ENCODE peak calls at places on chromosomes 5 and 9, in four cellular contexts. One of them, this sample, is unnamed.
A peak's percentile ranks its signal among the peaks of the same experiment; 100 is the strongest.

GRCh38 chr5:120872292-120872691 is 408.2 kb downstream of the PRR16 start:
- DNase-seq in NCI-H2081: no peak
- DNase-seq in HEK293T: no peak
- DNase-seq in brain microvascular endothelial cell: no peak
- DNase-seq in this sample: no peak

GRCh38 chr5:154254886-154255285 is 64.4 kb downstream of the GALNT10 start:
- DNase-seq in brain microvascular endothelial cell: no peak
- DNase-seq in NCI-H2081: no peak
- DNase-seq in HEK293T: no peak
- DNase-seq in this sample: no peak

GRCh38 chr5:124744170-124744911 is 2.1 kb downstream of the ZNF608 start:
- DNase-seq in HEK293T: no peak
- DNase-seq in brain microvascular endothelial cell: no peak
- DNase-seq in NCI-H2081: peak; percentile 68
- DNase-seq in this sample: no peak

GRCh38 chr5:178667109-178667508 is 40.3 kb upstream of the CLK4 start:
- DNase-seq in HEK293T: no peak
- DNase-seq in brain microvascular endothelial cell: no peak
- DNase-seq in NCI-H2081: no peak
- DNase-seq in this sample: no peak

GRCh38 chr5:3833566-3833965 is 237.9 kb downstream of the IRX1 start:
- DNase-seq in NCI-H2081: no peak
- DNase-seq in brain microvascular endothelial cell: no peak
- DNase-seq in HEK293T: no peak
- DNase-seq in this sample: no peak

GRCh38 chr5:139694556-139695182 is 46.5 kb downstream of the CXXC5 start:
- DNase-seq in brain microvascular endothelial cell: no peak
- DNase-seq in HEK293T: no peak
- DNase-seq in NCI-H2081: no peak
- DNase-seq in this sample: no peak

GRCh38 chr9:76634356-76635054 is 129.7 kb upstream of the PCA3 start:
- DNase-seq in HEK293T: no peak
- DNase-seq in brain microvascular endothelial cell: peak; percentile 68
- DNase-seq in NCI-H2081: no peak
- DNase-seq in this sample: no peak

GRCh38 chr9:135468866-135469521 is 10.6 kb upstream of the PPP1R26 start:
- DNase-seq in NCI-H2081: no peak
- DNase-seq in HEK293T: no peak
- DNase-seq in brain microvascular endothelial cell: peak; percentile 34
- DNase-seq in this sample: peak; percentile 48

GRCh38 chr9:90838098-90838497 is 36.5 kb downstream of the SYK start:
- DNase-seq in HEK293T: no peak
- DNase-seq in NCI-H2081: no peak
- DNase-seq in brain microvascular endothelial cell: no peak
- DNase-seq in this sample: no peak

GRCh38 chr9:16179566-16179965 is 626.7 kb downstream of the CCDC171 start:
- DNase-seq in NCI-H2081: no peak
- DNase-seq in HEK293T: no peak
- DNase-seq in brain microvascular endothelial cell: no peak
- DNase-seq in this sample: no peak

GRCh38 chr5:60287174-60287771 is 393.7 kb upstream of the PDE4D start:
- DNase-seq in NCI-H2081: peak; percentile 66
- DNase-seq in HEK293T: peak; percentile 63
- DNase-seq in brain microvascular endothelial cell: peak; percentile 61
- DNase-seq in this sample: peak; percentile 26

GRCh38 chr9:112361602-112362001 is 18.3 kb upstream of the HSDL2 start:
- DNase-seq in brain microvascular endothelial cell: no peak
- DNase-seq in HEK293T: peak; percentile 18
- DNase-seq in NCI-H2081: peak; percentile 48
- DNase-seq in this sample: no peak

GRCh38 chr5:9207820-9208418 is 338.0 kb downstream of the SEMA5A start:
- DNase-seq in brain microvascular endothelial cell: no peak
- DNase-seq in NCI-H2081: peak; percentile 72
- DNase-seq in HEK293T: no peak
- DNase-seq in this sample: no peak

GRCh38 chr5:41748631-41749030 is 121.6 kb downstream of the OXCT1 start:
- DNase-seq in NCI-H2081: no peak
- DNase-seq in brain microvascular endothelial cell: peak; percentile 64
- DNase-seq in HEK293T: no peak
- DNase-seq in this sample: no peak

GRCh38 chr9:105244274-105244995 is at the start of gene SLC44A1:
- DNase-seq in brain microvascular endothelial cell: peak; percentile 89
- DNase-seq in NCI-H2081: peak; percentile 96
- DNase-seq in HEK293T: peak; percentile 87
- DNase-seq in this sample: no peak

GRCh38 chr9:36902861-36903524 is 131.1 kb downstream of the PAX5 start:
- DNase-seq in brain microvascular endothelial cell: no peak
- DNase-seq in HEK293T: no peak
- DNase-seq in NCI-H2081: no peak
- DNase-seq in this sample: no peak

GRCh38 chr5:54309751-54310432 is 481 bp downstream of the ARL15 start:
- DNase-seq in brain microvascular endothelial cell: peak; percentile 8
- DNase-seq in HEK293T: peak; percentile 50
- DNase-seq in NCI-H2081: peak; percentile 37
- DNase-seq in this sample: no peak

GRCh38 chr9:136141716-136142415 is 23.2 kb upstream of the TMEM250 start:
- DNase-seq in HEK293T: no peak
- DNase-seq in brain microvascular endothelial cell: no peak
- DNase-seq in NCI-H2081: no peak
- DNase-seq in this sample: no peak

GRCh38 chr9:97802276-97802675 is 50.8 kb upstream of the FOXE1 start:
- DNase-seq in brain microvascular endothelial cell: peak; percentile 65
- DNase-seq in HEK293T: no peak
- DNase-seq in NCI-H2081: no peak
- DNase-seq in this sample: peak; percentile 66

GRCh38 chr5:14668247-14668646 is 3.7 kb downstream of the OTULIN start:
- DNase-seq in brain microvascular endothelial cell: no peak
- DNase-seq in HEK293T: no peak
- DNase-seq in NCI-H2081: no peak
- DNase-seq in this sample: no peak

GRCh38 chr5:177300236-177300880 is 3.2 kb downstream of the RAB24 start:
- DNase-seq in brain microvascular endothelial cell: peak; percentile 75
- DNase-seq in HEK293T: peak; percentile 71
- DNase-seq in NCI-H2081: peak; percentile 18
- DNase-seq in this sample: no peak

GRCh38 chr5:126808619-126809018 is 31.7 kb downstream of the LMNB1 start:
- DNase-seq in HEK293T: peak; percentile 28
- DNase-seq in brain microvascular endothelial cell: peak; percentile 7
- DNase-seq in NCI-H2081: no peak
- DNase-seq in this sample: no peak

GRCh38 chr9:8576741-8577140 is 777.2 kb upstream of the DMAC1 start:
- DNase-seq in brain microvascular endothelial cell: no peak
- DNase-seq in HEK293T: no peak
- DNase-seq in NCI-H2081: no peak
- DNase-seq in this sample: no peak

GRCh38 chr9:81370096-81370495 is 319.3 kb downstream of the TLE1 start:
- DNase-seq in HEK293T: no peak
- DNase-seq in NCI-H2081: no peak
- DNase-seq in brain microvascular endothelial cell: no peak
- DNase-seq in this sample: no peak

GRCh38 chr9:37856551-37856950 is 47.4 kb downstream of the SLC25A51 start:
- DNase-seq in brain microvascular endothelial cell: no peak
- DNase-seq in HEK293T: no peak
- DNase-seq in NCI-H2081: no peak
- DNase-seq in this sample: no peak

GRCh38 chr5:81171769-81172168 is 61.4 kb upstream of the CKMT2 start:
- DNase-seq in brain microvascular endothelial cell: no peak
- DNase-seq in NCI-H2081: peak; percentile 81
- DNase-seq in HEK293T: peak; percentile 28
- DNase-seq in this sample: no peak

GRCh38 chr5:170420809-170421412 is 31.7 kb upstream of the KCNMB1 start:
- DNase-seq in brain microvascular endothelial cell: peak; percentile 71
- DNase-seq in HEK293T: peak; percentile 89
- DNase-seq in NCI-H2081: peak; percentile 32
- DNase-seq in this sample: peak; percentile 23

GRCh38 chr5:72379936-72380335 is 59.8 kb downstream of the PTCD2 start:
- DNase-seq in brain microvascular endothelial cell: peak; percentile 34
- DNase-seq in HEK293T: no peak
- DNase-seq in NCI-H2081: no peak
- DNase-seq in this sample: no peak

GRCh38 chr9:32723801-32724200 is 59.5 kb upstream of the TMEM215 start:
- DNase-seq in NCI-H2081: no peak
- DNase-seq in HEK293T: no peak
- DNase-seq in brain microvascular endothelial cell: no peak
- DNase-seq in this sample: no peak

GRCh38 chr5:56740000-56740399 is 75.3 kb upstream of the MAP3K1 start:
- DNase-seq in HEK293T: no peak
- DNase-seq in brain microvascular endothelial cell: no peak
- DNase-seq in NCI-H2081: no peak
- DNase-seq in this sample: no peak

GRCh38 chr9:38017149-38017884 is 51.7 kb downstream of the SHB start:
- DNase-seq in NCI-H2081: no peak
- DNase-seq in brain microvascular endothelial cell: peak; percentile 54
- DNase-seq in HEK293T: no peak
- DNase-seq in this sample: no peak

GRCh38 chr9:32339424-32339823 is 45.0 kb upstream of the ACO1 start:
- DNase-seq in NCI-H2081: no peak
- DNase-seq in HEK293T: no peak
- DNase-seq in brain microvascular endothelial cell: no peak
- DNase-seq in this sample: no peak

GRCh38 chr5:150644058-150644457 is 3.6 kb downstream of the SYNPO start:
- DNase-seq in brain microvascular endothelial cell: no peak
- DNase-seq in NCI-H2081: no peak
- DNase-seq in HEK293T: no peak
- DNase-seq in this sample: no peak

GRCh38 chr5:102532126-102532525 is 33.3 kb upstream of the SLCO6A1 start:
- DNase-seq in HEK293T: no peak
- DNase-seq in NCI-H2081: no peak
- DNase-seq in brain microvascular endothelial cell: peak; percentile 84
- DNase-seq in this sample: no peak

GRCh38 chr5:111584651-111585050 is 72.3 kb upstream of the STARD4 start:
- DNase-seq in NCI-H2081: no peak
- DNase-seq in brain microvascular endothelial cell: peak; percentile 82
- DNase-seq in HEK293T: no peak
- DNase-seq in this sample: no peak

GRCh38 chr9:127541865-127542264 is 70.2 kb upstream of the STXBP1 start:
- DNase-seq in brain microvascular endothelial cell: no peak
- DNase-seq in NCI-H2081: no peak
- DNase-seq in HEK293T: no peak
- DNase-seq in this sample: no peak

GRCh38 chr5:168916266-168916665 is 337.1 kb upstream of the PANK3 start:
- DNase-seq in brain microvascular endothelial cell: no peak
- DNase-seq in HEK293T: no peak
- DNase-seq in NCI-H2081: no peak
- DNase-seq in this sample: no peak